ENCODE peak calls at places on chromosomes 6 and 20, in five cellular contexts. B is PC-3, V is neuronal stem cell, W is SK-N-SH, N is astrocyte. K is an unnamed sample. For H3K4me1, the result is how much of the 10 kb centered on the place peaks cover.

GRCh38 chr6:26196846-26197683 is 109.8 kb downstream of the HFE start:
- DNase-seq in B (peak), V (peak), W (peak), N (peak), K (peak)

GRCh38 chr20:9514461-9515210 is at the start of gene LAMP5:
- DNase-seq in B (peak), V (peak), W (peak), N (peak), K (no peak)

GRCh38 chr6:116955773-116956172 is 78.7 kb downstream of the RFX6 start:
- DNase-seq in B (no peak), V (no peak), W (no peak), N (no peak), K (no peak)

GRCh38 chr6:77620290-77620882 is 32.5 kb upstream of the MEI4 start:
- DNase-seq in B (peak), V (peak), W (peak), N (no peak), K (no peak)

GRCh38 chr6:157151989-157152388 is 171.3 kb downstream of the TMEM242 start:
- DNase-seq in B (peak), V (no peak), W (peak), N (peak), K (no peak)

GRCh38 chr20:63161176-63161651 is 54.7 kb downstream of the YTHDF1 start:
- DNase-seq in B (no peak), V (no peak), W (no peak), N (no peak), K (peak)

GRCh38 chr20:61220131-61220530 is 31.9 kb upstream of the CDH4 start:
- DNase-seq in B (no peak), V (no peak), W (no peak), N (no peak), K (no peak)

GRCh38 chr6:135644394-135644793 is 146.9 kb upstream of the AHI1 start:
- DNase-seq in B (no peak), V (no peak), W (no peak), N (no peak), K (no peak)

GRCh38 chr20:6665621-6666345 is 101.7 kb upstream of the BMP2 start:
- DNase-seq in B (no peak), V (no peak), W (no peak), N (peak), K (no peak)

GRCh38 chr6:158086706-158087518 is 81.2 kb downstream of the SERAC1 start:
- DNase-seq in B (no peak), V (no peak), W (peak), N (no peak), K (peak)

GRCh38 chr20:12276011-12276673 is 358.4 kb downstream of the BTBD3 start:
- DNase-seq in B (peak), V (no peak), W (no peak), N (no peak), K (no peak)

GRCh38 chr20:18705906-18706305 is 107.7 kb upstream of the SCP2D1 start:
- DNase-seq in B (no peak), V (no peak), W (no peak), N (no peak), K (no peak)

GRCh38 chr6:156657311-156657710 is 119.9 kb upstream of the ARID1B start:
- DNase-seq in B (no peak), V (no peak), W (no peak), N (no peak), K (peak)

GRCh38 chr6:16503919-16504554 is 257.2 kb downstream of the ATXN1 start:
- DNase-seq in B (no peak), V (no peak), W (no peak), N (no peak), K (no peak)

GRCh38 chr6:121263742-121264141 is 70.5 kb downstream of the TBC1D32 start:
- DNase-seq in B (no peak), V (no peak), W (no peak), N (no peak), K (no peak)

GRCh38 chr6:127464881-127465459 is 5.8 kb upstream of the KIAA0408 start:
- DNase-seq in B (peak), V (peak), W (peak), N (peak), K (peak)

GRCh38 chr6:74574794-74575193 is 631.1 kb downstream of the COL12A1 start:
- DNase-seq in B (peak), V (no peak), W (peak), N (peak), K (no peak)

GRCh38 chr6:11183761-11184362 is 48.6 kb downstream of the NEDD9 start:
- DNase-seq in B (no peak), V (no peak), W (no peak), N (no peak), K (no peak)

GRCh38 chr6:45472383-45472782 is 94.6 kb upstream of the SUPT3H start:
- DNase-seq in B (no peak), V (no peak), W (no peak), N (peak), K (no peak)

GRCh38 chr20:44990425-44990824 is 24.1 kb downstream of the STK4 start:
- DNase-seq in B (no peak), V (no peak), W (no peak), N (no peak), K (no peak)

GRCh38 chr6:18990313-18990978 is 603.3 kb downstream of the RNF144B start:
- DNase-seq in B (peak), V (peak), W (peak), N (peak), K (peak)

GRCh38 chr20:47063407-47063806 is 168.8 kb downstream of the EYA2 start:
- DNase-seq in B (peak), V (no peak), W (no peak), N (no peak), K (no peak)

GRCh38 chr20:50083034-50083433 is 29.9 kb downstream of the UBE2V1 start:
- DNase-seq in B (no peak), V (no peak), W (no peak), N (no peak), K (no peak)

GRCh38 chr20:39090881-39091280 is 128.7 kb downstream of the DHX35 start:
- DNase-seq in B (no peak), V (no peak), W (no peak), N (no peak), K (no peak)

GRCh38 chr6:169252805-169253189 is 849 bp downstream of the THBS2 start:
- DNase-seq in B (no peak), V (peak), W (no peak), N (peak), K (no peak)

GRCh38 chr6:168374051-168374502 is 54.5 kb upstream of the DACT2 start:
- DNase-seq in B (no peak), V (no peak), W (no peak), N (no peak), K (no peak)

GRCh38 chr20:10002871-10003270 is 31.9 kb upstream of the ANKEF1 start:
- DNase-seq in B (no peak), V (no peak), W (no peak), N (no peak), K (no peak)

DNA sequence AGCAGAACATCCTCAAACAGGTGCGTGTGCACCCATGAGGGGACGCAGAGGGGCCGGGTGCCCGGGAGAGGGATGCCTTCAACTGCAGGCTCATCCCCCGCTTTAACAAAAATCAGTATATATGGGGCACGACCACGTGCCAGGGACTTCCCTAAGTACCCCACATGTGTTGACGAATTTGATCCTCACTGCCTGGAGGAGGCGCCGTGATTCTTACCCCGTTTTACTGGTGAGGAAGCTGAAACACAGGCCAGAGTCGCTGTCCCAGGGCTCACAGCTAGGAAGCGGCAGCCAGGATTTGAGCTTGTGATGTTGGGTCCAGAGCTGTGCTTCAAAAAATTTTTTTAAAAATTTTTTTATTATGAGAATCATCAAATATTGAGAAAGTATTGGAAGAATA is 44.8 kb downstream of the ITPR3 start:
- DNase-seq in B (no peak), V (no peak), W (no peak), N (no peak), K (peak)
- H3K4me1 ChIP-seq in B (under half), V (under half), W (under half), N (under half), K (under half)

GRCh38 chr20:37522258-37523011 is 1.4 kb downstream of the NNAT start:
- DNase-seq in B (no peak), V (no peak), W (peak), N (peak), K (peak)

GRCh38 chr20:37524859-37525708 is 2.6 kb downstream of the BLCAP start:
- DNase-seq in B (peak), V (no peak), W (no peak), N (peak), K (no peak)

GRCh38 chr20:37524221-37524700 is 3.2 kb downstream of the NNAT start:
- DNase-seq in B (no peak), V (no peak), W (no peak), N (no peak), K (no peak)

GRCh38 chr20:37521091-37521771 is at the start of gene NNAT:
- DNase-seq in B (no peak), V (peak), W (peak), N (no peak), K (no peak)

GRCh38 chr20:37523012-37523391 is 2.0 kb downstream of the NNAT start:
- DNase-seq in B (no peak), V (no peak), W (no peak), N (no peak), K (no peak)
- H3K4me1 ChIP-seq in B (under half), V (under half), W (under half), N (under half), K (under half)

GRCh38 chr20:3929713-3930060 is 40.5 kb downstream of the PANK2 start:
- DNase-seq in B (no peak), V (no peak), W (no peak), N (no peak), K (no peak)
- H3K4me1 ChIP-seq in B (under half), V (under half), W (under half), N (under half), K (under half)

GRCh38 chr6:131678401-131678800 is 22.8 kb downstream of the OR2A4 start:
- DNase-seq in B (no peak), V (no peak), W (no peak), N (no peak), K (no peak)
- H3K4me1 ChIP-seq in B (under half), V (under half), W (under half), N (under half), K (under half)

K was measured in right cardiac atrium.